ENCODE peak calls at places on chromosomes 1 and 21, in eight cellular contexts. A, R, Z, B, Y, C, D and U are unnamed samples.

GRCh38 chr1:236206548-236206947 is 64.2 kb downstream of the GPR137B start:
- DNase-seq in A (no peak), R (peak; percentile 71), Z (no peak), B (no peak), Y (no peak), C (peak; percentile 81), D (no peak), U (no peak)

GRCh38 chr21:41772351-41773080 is 5.7 kb upstream of the RIPK4 start:
- DNase-seq in A (no peak), R (no peak), Z (no peak), B (no peak), Y (no peak), C (peak; percentile 65), D (no peak), U (peak; percentile 53)

GRCh38 chr21:29523646-29524045 is 224.9 kb downstream of the BACH1 start:
- DNase-seq in A (no peak), R (no peak), Z (no peak), B (no peak), Y (no peak), C (no peak), D (peak; percentile 73), U (no peak)

GRCh38 chr1:227779651-227780050 is 35.8 kb upstream of the PRSS38 start:
- DNase-seq in A (no peak), R (no peak), Z (no peak), B (no peak), Y (no peak), C (peak; percentile 10), D (no peak), U (no peak)

GRCh38 chr1:67162954-67163353 is 3.3 kb upstream of the IL23R start:
- DNase-seq in A (no peak), R (no peak), Z (no peak), B (peak; percentile 61), Y (peak; percentile 32), C (no peak), D (no peak), U (peak; percentile 88)

GRCh38 chr1:7570311-7570710 is 200.8 kb upstream of the VAMP3 start:
- DNase-seq in A (no peak), R (peak; percentile 33), Z (no peak), B (no peak), Y (no peak), C (no peak), D (no peak), U (no peak)

GRCh38 chr1:6625579-6626149 is 996 bp downstream of the THAP3 start:
- DNase-seq in A (peak; percentile 40), R (no peak), Z (no peak), B (peak; percentile 42), Y (no peak), C (no peak), D (peak; percentile 50), U (no peak)

GRCh38 chr1:89887270-89887669 is 66.4 kb downstream of the LRRC8D start:
- DNase-seq in A (no peak), R (no peak), Z (no peak), B (no peak), Y (no peak), C (no peak), D (peak; percentile 27), U (no peak)

GRCh38 chr1:88673446-88673845 is 10.6 kb upstream of the PKN2 start:
- DNase-seq in A (no peak), R (no peak), Z (no peak), B (no peak), Y (no peak), C (no peak), D (no peak), U (no peak)

GRCh38 chr21:45365608-45366241 is 39.2 kb upstream of the COL18A1 start:
- DNase-seq in A (peak; percentile 74), R (peak; percentile 48), Z (no peak), B (no peak), Y (no peak), C (peak; percentile 90), D (peak; percentile 86), U (peak; percentile 90)

GRCh38 chr1:235683653-235684052 is 34.1 kb upstream of the GNG4 start:
- DNase-seq in A (peak; percentile 81), R (no peak), Z (no peak), B (no peak), Y (no peak), C (no peak), D (peak; percentile 24), U (no peak)

GRCh38 chr1:185862235-185862634 is 128.0 kb downstream of the HMCN1 start:
- DNase-seq in A (peak; percentile 53), R (no peak), Z (no peak), B (no peak), Y (no peak), C (no peak), D (no peak), U (no peak)

GRCh38 chr1:15934211-15935055 is 41.5 kb downstream of the ZBTB17 start:
- DNase-seq in A (no peak), R (no peak), Z (no peak), B (no peak), Y (no peak), C (peak; percentile 70), D (no peak), U (peak; percentile 47)

GRCh38 chr1:237146247-237146646 is 104.3 kb downstream of the RYR2 start:
- DNase-seq in A (peak; percentile 49), R (no peak), Z (no peak), B (no peak), Y (no peak), C (peak; percentile 48), D (peak; percentile 92), U (peak; percentile 78)

GRCh38 chr1:90876098-90876497 is 145.7 kb downstream of the ZNF644 start:
- DNase-seq in A (no peak), R (no peak), Z (no peak), B (no peak), Y (no peak), C (no peak), D (no peak), U (no peak)

GRCh38 chr1:46543761-46544560 is 7.5 kb downstream of the KNCN start:
- DNase-seq in A (no peak), R (peak; percentile 44), Z (no peak), B (no peak), Y (no peak), C (peak; percentile 71), D (no peak), U (peak; percentile 59)

GRCh38 chr21:25898671-25899070 is 163.9 kb downstream of the GABPA start:
- DNase-seq in A (peak; percentile 21), R (no peak), Z (no peak), B (no peak), Y (no peak), C (no peak), D (peak; percentile 29), U (no peak)

GRCh38 chr1:173424786-173425407 is 52.2 kb upstream of the PRDX6 start:
- DNase-seq in A (no peak), R (no peak), Z (no peak), B (no peak), Y (no peak), C (no peak), D (no peak), U (no peak)

GRCh38 chr1:86429122-86429725 is 5.3 kb downstream of the CLCA2 start:
- DNase-seq in A (peak; percentile 47), R (no peak), Z (no peak), B (no peak), Y (no peak), C (no peak), D (peak; percentile 57), U (no peak)

GRCh38 chr1:153968000-153968363 is 280 bp downstream of the CREB3L4 start:
- DNase-seq in A (no peak), R (peak; percentile 62), Z (no peak), B (no peak), Y (no peak), C (peak; percentile 80), D (no peak), U (no peak)

GRCh38 chr1:111615874-111616715 is 3.5 kb upstream of the RAP1A start:
- DNase-seq in A (no peak), R (no peak), Z (peak; percentile 26), B (peak; percentile 60), Y (peak; percentile 30), C (no peak), D (no peak), U (no peak)

GRCh38 chr1:101465941-101466340 is 229.1 kb downstream of the S1PR1 start:
- DNase-seq in A (no peak), R (no peak), Z (no peak), B (no peak), Y (no peak), C (no peak), D (no peak), U (peak; percentile 54)

GRCh38 chr1:43736819-43737218 is 29.5 kb downstream of the ST3GAL3 start:
- DNase-seq in A (no peak), R (no peak), Z (no peak), B (no peak), Y (no peak), C (no peak), D (no peak), U (no peak)

GRCh38 chr21:20856926-20857325 is 141.3 kb upstream of the NCAM2 start:
- DNase-seq in A (no peak), R (no peak), Z (no peak), B (no peak), Y (no peak), C (peak; percentile 45), D (no peak), U (no peak)

GRCh38 chr1:55206210-55206609 is 9.0 kb downstream of the USP24 start:
- DNase-seq in A (no peak), R (no peak), Z (no peak), B (no peak), Y (no peak), C (no peak), D (no peak), U (no peak)

GRCh38 chr1:173255214-173255813 is 48.2 kb upstream of the TNFSF4 start:
- DNase-seq in A (peak; percentile 65), R (no peak), Z (no peak), B (peak; percentile 9), Y (no peak), C (peak; percentile 46), D (peak; percentile 67), U (no peak)